ENCODE peak calls at places on chromosomes 1 and 21, in seven cellular contexts. D is left ventricle myocardium inferior, Z is stomach, W is esophagus squamous epithelium, N is left lung, A is heart right ventricle, Y is WERI-Rb-1. R is an unnamed sample.

GRCh38 chr1:182962554-182963115 is 9.7 kb upstream of the SHCBP1L start:
- DNase-seq in Z (peak; percentile 78), N (no peak), Y (peak; percentile 51), A (peak; percentile 85), W (peak; percentile 16), D (peak; percentile 81), R (peak; percentile 85)

GRCh38 chr1:34049477-34049876 is 115.6 kb downstream of the CSMD2 start:
- DNase-seq in N (no peak), W (no peak), Z (no peak), Y (no peak), A (no peak), D (no peak), R (no peak)

GRCh38 chr1:10178602-10179407 is 31.6 kb upstream of the KIF1B start:
- DNase-seq in W (no peak), A (no peak), Z (no peak), Y (no peak), D (no peak), N (no peak), R (no peak)

GRCh38 chr1:46615735-46616134 is 876 bp downstream of the MOB3C start:
- DNase-seq in W (no peak), Z (no peak), N (no peak), Y (no peak), D (no peak), A (no peak), R (peak; percentile 46)

GRCh38 chr21:42308914-42309752 is 6.1 kb downstream of the TFF3 start:
- DNase-seq in N (no peak), A (no peak), Z (peak; percentile 49), D (no peak), Y (no peak), W (no peak), R (peak; percentile 45)

GRCh38 chr1:206900149-206900548 is 2.9 kb downstream of the IL24 start:
- DNase-seq in Y (no peak), A (no peak), W (no peak), D (no peak), N (no peak), Z (no peak), R (no peak)

GRCh38 chr1:182699673-182700350 is 15.4 kb upstream of the RGS8 start:
- DNase-seq in N (no peak), W (no peak), D (no peak), Y (peak; percentile 38), Z (no peak), A (peak; percentile 10), R (peak; percentile 89)

GRCh38 chr21:46384556-46384955 is 60.6 kb downstream of the PCNT start:
- DNase-seq in A (no peak), D (no peak), Z (no peak), Y (no peak), W (no peak), N (peak; percentile 39), R (no peak)

GRCh38 chr1:230136453-230137327 is 69.7 kb downstream of the GALNT2 start:
- DNase-seq in Y (no peak), D (no peak), N (no peak), Z (no peak), W (no peak), A (no peak), R (no peak)

GRCh38 chr1:79373481-79374132 is 367.1 kb upstream of the ADGRL4 start:
- DNase-seq in W (no peak), N (peak; percentile 13), D (no peak), Y (no peak), A (no peak), Z (peak; percentile 43), R (no peak)

GRCh38 chr21:34930971-34931370 is 118.1 kb downstream of the RUNX1 start:
- DNase-seq in Z (no peak), W (no peak), A (no peak), Y (no peak), N (no peak), D (no peak), R (no peak)

GRCh38 chr1:6423321-6423999 is 1.1 kb upstream of the ESPN start:
- DNase-seq in N (peak; percentile 85), Z (peak; percentile 83), D (no peak), Y (peak; percentile 77), W (no peak), A (no peak), R (peak; percentile 96)

GRCh38 chr1:235902638-235903542 is 36.2 kb upstream of the LYST start:
- DNase-seq in W (no peak), N (peak; percentile 77), Z (peak; percentile 67), Y (no peak), A (no peak), D (no peak), R (no peak)

GRCh38 chr1:7418442-7419080 is 352.5 kb upstream of the VAMP3 start:
- DNase-seq in D (no peak), A (peak; percentile 1), Z (peak; percentile 20), N (no peak), W (no peak), Y (peak; percentile 4), R (peak; percentile 22)

GRCh38 chr1:44619261-44619900 is 54.9 kb downstream of the TMEM53 start:
- DNase-seq in A (no peak), Z (no peak), D (no peak), W (no peak), Y (no peak), N (no peak), R (peak; percentile 62)

GRCh38 chr1:31633117-31633516 is 11.6 kb downstream of the PEF1 start:
- DNase-seq in Y (peak; percentile 65), W (no peak), A (no peak), N (no peak), Z (peak; percentile 53), D (no peak), R (peak; percentile 90)

GRCh38 chr1:92653605-92654381 is 131.1 kb downstream of the EVI5 start:
- DNase-seq in Y (no peak), D (no peak), N (no peak), A (no peak), W (no peak), Z (no peak), R (no peak)

GRCh38 chr1:65147424-65148177 is 402 bp upstream of the AK4 start:
- DNase-seq in Z (peak; percentile 71), W (no peak), A (peak; percentile 24), N (peak; percentile 87), D (peak; percentile 60), Y (peak; percentile 49), R (peak; percentile 83)

GRCh38 chr1:24640288-24640687 is 2.8 kb upstream of the SRRM1 start:
- DNase-seq in D (peak; percentile 24), A (no peak), Y (no peak), N (no peak), W (no peak), Z (peak; percentile 42), R (peak; percentile 73)

GRCh38 chr1:5286244-5286643 is 631.8 kb downstream of the AJAP1 start:
- DNase-seq in W (no peak), A (no peak), D (no peak), N (no peak), Y (peak; percentile 47), Z (no peak), R (peak; percentile 62)

GRCh38 chr1:1491601-1492000 is 20.0 kb downstream of the ATAD3B start:
- DNase-seq in Z (no peak), N (no peak), A (no peak), W (no peak), Y (no peak), D (no peak), R (no peak)
- H3K36me3 ChIP-seq in Z (peaks cover 89% of the 10 kb centered on the region), N (no peaks in the 10 kb centered on the region), A (peaks cover 90% of the 10 kb centered on the region), W (peaks cover 98% of the 10 kb centered on the region), Y (peaks cover 63% of the 10 kb centered on the region), D (peaks cover 88% of the 10 kb centered on the region), R (peaks cover 58% of the 10 kb centered on the region)

DNA sequence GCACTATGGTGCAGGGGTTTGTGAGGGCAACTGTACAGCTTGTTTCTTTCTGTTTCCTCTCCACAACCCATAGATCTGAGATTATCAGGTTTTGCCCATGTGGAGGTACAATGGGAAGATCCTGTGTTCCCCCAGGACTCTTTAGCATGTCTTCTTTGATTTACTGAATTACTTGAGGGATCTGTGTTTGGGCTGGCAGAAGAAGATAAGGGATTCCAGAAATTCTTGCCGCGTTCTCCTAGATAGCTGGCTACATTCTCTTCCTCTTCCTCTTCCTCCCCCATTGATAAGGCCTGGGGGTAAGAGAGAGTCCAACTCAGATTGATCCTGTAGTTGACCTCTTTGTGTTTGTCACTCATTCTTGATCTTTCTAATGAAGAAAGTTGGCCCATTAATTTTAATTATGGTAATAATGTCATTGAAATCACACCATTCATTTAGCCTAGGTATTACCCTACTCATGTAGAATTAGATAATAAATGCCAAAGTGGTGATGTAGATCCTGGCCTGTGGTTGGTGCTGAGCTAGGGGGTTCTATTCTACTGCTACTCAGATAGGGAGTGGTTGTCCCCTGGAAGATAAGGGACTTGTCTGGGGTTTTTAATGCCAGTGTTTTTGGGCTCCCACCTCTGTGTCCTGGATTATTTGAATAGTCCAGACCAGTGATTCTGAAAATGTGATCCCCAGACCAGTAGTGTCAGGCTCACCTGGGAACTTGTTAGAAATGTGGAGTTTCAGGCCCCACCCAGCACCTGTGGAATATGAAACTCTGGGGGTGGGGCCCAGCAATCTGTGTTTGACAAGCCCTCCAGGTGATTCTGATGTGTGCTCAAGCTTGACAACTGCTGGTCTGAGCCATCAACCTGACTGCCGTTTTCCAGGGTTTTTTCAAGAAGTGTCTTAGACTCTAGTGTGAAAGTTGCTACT is 122.2 kb downstream of the NOS1AP start:
- DNase-seq in Y (no peak), W (no peak), A (no peak), D (no peak), Z (no peak), N (no peak), R (no peak)
- H3K4me3 ChIP-seq in Y (no peak overlapping the region), W (no peak overlapping the region), A (no peak overlapping the region), D (no peak overlapping the region), Z (no peak overlapping the region), N (no peak overlapping the region), R (peak overlapping the region; percentile 14)

DNA sequence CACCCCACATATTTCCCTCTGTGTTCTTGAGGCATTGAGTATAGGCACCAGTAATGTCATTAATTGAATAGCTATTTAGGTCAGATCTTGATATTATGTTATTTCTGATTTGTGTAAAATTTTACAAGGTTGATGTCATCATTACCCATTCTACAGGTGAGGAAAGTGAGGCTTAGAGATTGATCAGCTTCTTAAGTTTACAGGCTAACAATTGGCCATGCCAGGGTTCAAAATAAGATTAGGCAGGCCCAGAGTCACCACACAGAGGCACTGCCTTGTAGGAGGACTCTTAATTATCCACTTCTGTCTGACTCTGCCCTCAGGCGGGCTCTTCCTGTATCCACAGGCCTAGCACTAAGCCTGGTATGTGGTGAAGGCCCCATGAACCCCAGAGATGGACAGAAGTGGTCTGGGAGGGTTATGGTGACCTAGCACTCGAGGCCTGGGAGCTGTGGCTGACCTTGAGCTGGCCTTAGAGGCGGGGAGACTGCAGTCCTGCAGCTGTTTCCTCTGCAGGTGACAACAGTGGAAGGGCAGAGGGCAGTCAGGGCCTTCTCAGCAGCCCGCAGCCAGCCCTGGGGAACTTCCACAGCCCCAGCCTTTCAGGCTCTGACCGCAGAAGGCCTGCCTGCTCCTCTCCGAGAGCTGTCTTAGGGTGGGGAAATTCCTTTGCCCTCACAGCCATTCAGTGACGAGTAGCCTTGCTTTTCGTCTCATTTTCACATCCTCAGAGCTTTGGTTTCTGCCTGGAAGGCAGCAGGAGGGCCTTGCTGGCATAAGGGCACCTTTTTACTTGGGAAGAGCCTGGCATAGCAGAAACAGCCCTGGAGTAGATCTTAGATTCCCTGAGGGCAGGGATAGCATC is 12.2 kb downstream of the ZDHHC18 start:
- DNase-seq in Y (no peak), N (no peak), Z (no peak), D (no peak), W (no peak), A (no peak), R (no peak)
- TF ChIP-seq CTCF in Y (no peak), N (no peak), Z (no peak), D (no peak), W (no peak), A (no peak), R (no peak)

DNA sequence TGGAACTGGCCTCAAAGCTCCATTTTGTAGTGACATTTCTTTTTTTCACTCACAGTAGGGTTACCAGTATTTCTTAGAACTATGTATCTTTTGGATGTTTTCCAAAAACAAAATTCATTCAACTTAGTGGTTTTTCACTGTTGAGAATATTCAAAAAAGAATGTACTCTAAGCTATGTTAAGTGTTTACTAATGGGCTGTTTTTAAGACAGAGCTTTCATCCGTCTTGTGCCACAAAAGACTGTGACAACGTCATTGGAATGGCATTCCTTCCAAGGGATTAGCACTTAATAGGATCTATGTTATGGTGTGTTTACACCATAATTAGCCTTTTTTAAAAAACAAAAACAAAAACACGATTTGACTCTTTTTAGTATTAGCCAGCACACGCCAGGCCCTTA is 66.8 kb downstream of the TTC3 start:
- DNase-seq in Y (no peak), D (no peak), Z (no peak), A (no peak), W (no peak), N (no peak), R (peak; percentile 62)
- H3K36me3 ChIP-seq in Y (peaks cover 78% of the 10 kb centered on the region), D (peaks cover 76% of the 10 kb centered on the region), Z (peaks cover 74% of the 10 kb centered on the region), A (peaks cover 88% of the 10 kb centered on the region), W (peaks cover 88% of the 10 kb centered on the region), N (peaks cover 4% of the 10 kb centered on the region), R (peaks cover 63% of the 10 kb centered on the region)

R was measured in endodermal cell.